ENCODE peak calls at places on chromosomes 16 and 17, in eight cellular contexts. Y is left lung, W is H9, V is thoracic aorta, C is aorta, H is left ventricle myocardium inferior, E is A549, I is kidney. N is an unnamed sample.

GRCh38 chr17:2852729-2853110 is 56.5 kb downstream of the RAP1GAP2 start:
- DNase-seq in Y (no peak), W (no peak), V (no peak), C (no peak), H (no peak), E (no peak), I (peak), N (no peak)

GRCh38 chr16:74888227-74888862 is 96.6 kb downstream of the WDR59 start:
- DNase-seq in Y (no peak), W (no peak), V (no peak), C (no peak), H (no peak), E (no peak), I (no peak), N (no peak)

GRCh38 chr17:57357830-57358426 is 101.6 kb downstream of the MSI2 start:
- DNase-seq in Y (no peak), W (no peak), V (no peak), C (no peak), H (no peak), E (no peak), I (no peak), N (no peak)

GRCh38 chr16:1426734-1427451 is 4.0 kb upstream of the PERCC1 start:
- DNase-seq in Y (no peak), W (peak), V (no peak), C (no peak), H (no peak), E (no peak), I (peak), N (peak)

GRCh38 chr17:29930399-29931010 is 477 bp upstream of the SSH2 start:
- DNase-seq in Y (no peak), W (no peak), V (no peak), C (no peak), H (no peak), E (no peak), I (no peak), N (no peak)

GRCh38 chr16:64534180-64534780 is 587.6 kb downstream of the CDH11 start:
- DNase-seq in Y (no peak), W (no peak), V (no peak), C (no peak), H (no peak), E (no peak), I (no peak), N (no peak)

GRCh38 chr17:47862621-47863440 is 11.9 kb upstream of the SP6 start:
- DNase-seq in Y (no peak), W (no peak), V (no peak), C (no peak), H (no peak), E (peak), I (no peak), N (no peak)

GRCh38 chr17:48718162-48718780 is 4.0 kb downstream of the PRAC1 start:
- DNase-seq in Y (no peak), W (no peak), V (no peak), C (no peak), H (no peak), E (no peak), I (no peak), N (no peak)

GRCh38 chr17:2232244-2232638 is 71.3 kb downstream of the SMG6 start:
- DNase-seq in Y (no peak), W (no peak), V (no peak), C (no peak), H (no peak), E (no peak), I (no peak), N (no peak)

GRCh38 chr16:75169899-75170405 is 21.6 kb downstream of the ZFP1 start:
- DNase-seq in Y (no peak), W (no peak), V (no peak), C (no peak), H (no peak), E (no peak), I (no peak), N (no peak)

GRCh38 chr17:13550291-13550690 is 51.4 kb downstream of the HS3ST3A1 start:
- DNase-seq in Y (no peak), W (no peak), V (no peak), C (no peak), H (no peak), E (no peak), I (no peak), N (no peak)

GRCh38 chr16:839643-840408 is 39.3 kb upstream of the GNG13 start:
- DNase-seq in Y (no peak), W (no peak), V (no peak), C (peak), H (no peak), E (no peak), I (peak), N (peak)

GRCh38 chr17:7652659-7653343 is 2.1 kb downstream of the ATP1B2 start:
- DNase-seq in Y (no peak), W (no peak), V (no peak), C (no peak), H (no peak), E (no peak), I (no peak), N (no peak)
- H3K27ac ChIP-seq in Y (no peak), W (no peak), V (no peak), C (no peak), H (peak), E (no peak), I (no peak), N (no peak)

GRCh38 chr17:81386141-81386645 is 9.1 kb upstream of the BAHCC1 start:
- DNase-seq in Y (no peak), W (peak), V (no peak), C (peak), H (no peak), E (no peak), I (peak), N (peak)
- H3K27ac ChIP-seq in Y (peak), W (no peak), V (peak), C (no peak), H (peak), E (peak), I (peak), N (peak)

GRCh38 chr17:35448214-35448898 is at the start of gene SLFN13:
- DNase-seq in Y (peak), W (peak), V (no peak), C (peak), H (peak), E (peak), I (peak), N (no peak)
- H3K27ac ChIP-seq in Y (peak), W (peak), V (peak), C (peak), H (peak), E (peak), I (no peak), N (no peak)

GRCh38 chr17:51524524-51524923 is 264.2 kb downstream of the UTP18 start:
- DNase-seq in Y (no peak), W (no peak), V (no peak), C (no peak), H (no peak), E (no peak), I (no peak), N (no peak)
- H3K27ac ChIP-seq in Y (no peak), W (no peak), V (no peak), C (no peak), H (no peak), E (no peak), I (no peak), N (no peak)

DNA sequence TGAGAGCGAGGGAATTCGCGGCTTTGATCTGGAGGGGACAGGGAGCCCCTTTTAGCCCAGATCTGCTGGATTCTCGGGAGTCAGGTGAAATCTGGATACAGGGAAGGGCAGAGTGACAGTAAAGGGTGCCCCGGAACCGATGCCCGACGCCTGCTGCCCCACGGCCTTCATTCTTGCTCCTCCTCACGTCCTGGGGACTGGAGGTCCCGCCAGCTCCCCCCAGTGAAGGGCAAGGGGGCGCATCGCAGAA is 596 bp downstream of the OR1F1 start:
- DNase-seq in Y (no peak), W (no peak), V (no peak), C (no peak), H (no peak), E (no peak), I (no peak), N (no peak)
- H3K27ac ChIP-seq in Y (no peak), W (no peak), V (no peak), C (no peak), H (no peak), E (peak), I (no peak), N (peak)

GRCh38 chr17:28320215-28321061 is 1.4 kb downstream of the TMEM97 start:
- DNase-seq in Y (no peak), W (no peak), V (no peak), C (no peak), H (no peak), E (no peak), I (no peak), N (no peak)
- H3K27ac ChIP-seq in Y (no peak), W (no peak), V (no peak), C (no peak), H (no peak), E (peak), I (no peak), N (peak)

GRCh38 chr16:68257251-68257905 is 6.9 kb upstream of the SLC7A6 start:
- DNase-seq in Y (no peak), W (no peak), V (no peak), C (no peak), H (no peak), E (no peak), I (peak), N (peak)
- H3K27ac ChIP-seq in Y (peak), W (no peak), V (peak), C (peak), H (peak), E (peak), I (peak), N (no peak)